ENCODE peak calls at places on chromosome 9, in eight cellular contexts. I is NCI-H146; Z is omental fat pad; K is stimulated activated CD4-positive, alpha-beta T cell treated with anti-CD3 and anti-CD28 coated beads, Interleukin-4, amount 100 ng/mL, for 24 hours; R is HT1080; X is IMR-90; D is CD8-positive, alpha-beta memory T cell; V is stimulated activated CD8-positive, alpha-beta memory T cell treated with anti-CD3 and anti-CD28 coated beads, Interleukin-4, amount 100 ng/mL, for 4 hours. Y is an unnamed sample.

GRCh38 chr9:121271368-121272351 is 3.7 kb downstream of the GSN start:
- DNase-seq in Z (no peak), K (no peak), V (no peak), I (no peak), X (peak; percentile 87), R (peak; percentile 89), D (no peak), Y (no peak)

GRCh38 chr9:114613087-114613486 is 2.0 kb downstream of the TMEM268 start:
- DNase-seq in R (no peak), Z (no peak), D (no peak), K (no peak), X (no peak), I (no peak), V (no peak), Y (no peak)

GRCh38 chr9:96232539-96233241 is 69.3 kb downstream of the HSD17B3 start:
- DNase-seq in X (peak; percentile 56), I (no peak), K (peak; percentile 39), Z (no peak), V (no peak), D (peak; percentile 17), R (peak; percentile 12), Y (no peak)

GRCh38 chr9:73869261-73869660 is 627.9 kb upstream of the RORB start:
- DNase-seq in Z (no peak), K (no peak), R (peak; percentile 95), D (peak; percentile 14), I (no peak), X (no peak), V (no peak), Y (no peak)

GRCh38 chr9:13942695-13943094 is 371.2 kb downstream of the NFIB start:
- DNase-seq in K (peak; percentile 22), R (peak; percentile 97), Z (no peak), I (no peak), D (no peak), V (no peak), X (peak; percentile 98), Y (no peak)

GRCh38 chr9:96875460-96876142 is 21.3 kb upstream of the ZNF782 start:
- DNase-seq in R (peak; percentile 71), X (peak; percentile 68), Z (no peak), D (no peak), I (peak; percentile 94), V (no peak), K (peak; percentile 32), Y (no peak)

GRCh38 chr9:70318002-70318401 is 59.2 kb downstream of the SMC5 start:
- DNase-seq in K (no peak), R (peak; percentile 43), I (no peak), V (no peak), Z (no peak), D (no peak), X (no peak), Y (no peak)

GRCh38 chr9:135174981-135175380 is 87.5 kb downstream of the OLFM1 start:
- DNase-seq in Z (no peak), R (no peak), X (no peak), D (no peak), K (no peak), V (no peak), I (no peak), Y (no peak)

GRCh38 chr9:88220652-88221051 is 82.4 kb upstream of the SPATA31C2 start:
- DNase-seq in D (no peak), I (no peak), R (no peak), Z (no peak), K (no peak), V (no peak), X (no peak), Y (no peak)

GRCh38 chr9:108272350-108272899 is 583.4 kb downstream of the ACTL7B start:
- DNase-seq in V (no peak), R (peak; percentile 61), I (no peak), D (no peak), X (peak; percentile 39), K (no peak), Z (no peak), Y (no peak)